ENCODE peak calls at places on chromosome 15, in five cellular contexts. J, I, G, B and E are unnamed samples.

GRCh38 chr15:78087944-78088772 is 4.2 kb upstream of the SH2D7 start:
- DNase-seq in J (peak), I (no peak), G (no peak), B (no peak), E (no peak)

GRCh38 chr15:28963711-28964081 is 77.9 kb downstream of the APBA2 start:
- DNase-seq in J (no peak), I (no peak), G (no peak), B (no peak), E (no peak)

GRCh38 chr15:26158176-26158575 is 295.0 kb upstream of the ATP10A start:
- DNase-seq in J (no peak), I (no peak), G (no peak), B (no peak), E (no peak)

GRCh38 chr15:70194266-70194665 is 96.5 kb upstream of the TLE3 start:
- DNase-seq in J (no peak), I (no peak), G (no peak), B (no peak), E (no peak)

GRCh38 chr15:83207622-83208356 is at the start of gene HDGFL3:
- DNase-seq in J (peak), I (no peak), G (no peak), B (peak), E (no peak)

GRCh38 chr15:72222433-72222832 is 8.6 kb downstream of the PKM start:
- DNase-seq in J (peak), I (no peak), G (no peak), B (no peak), E (no peak)

GRCh38 chr15:61188168-61188567 is 40.9 kb downstream of the RORA start:
- DNase-seq in J (no peak), I (no peak), G (no peak), B (no peak), E (no peak)

GRCh38 chr15:79091204-79091867 is 756 bp upstream of the RASGRF1 start:
- DNase-seq in J (no peak), I (no peak), G (no peak), B (no peak), E (no peak)

GRCh38 chr15:46917853-46918252 is 799.5 kb upstream of the SEMA6D start:
- DNase-seq in J (no peak), I (no peak), G (no peak), B (no peak), E (no peak)

GRCh38 chr15:39704684-39705083 is 78.0 kb downstream of the FSIP1 start:
- DNase-seq in J (no peak), I (no peak), G (no peak), B (no peak), E (no peak)

GRCh38 chr15:20346082-20346805 is 195.4 kb downstream of the GOLGA6L6 start:
- DNase-seq in J (no peak), I (no peak), G (no peak), B (no peak), E (no peak)

GRCh38 chr15:28919201-28919627 is 33.4 kb downstream of the APBA2 start:
- DNase-seq in J (no peak), I (no peak), G (no peak), B (peak), E (no peak)

GRCh38 chr15:88912500-88912921 is 668 bp downstream of the MFGE8 start:
- DNase-seq in J (no peak), I (no peak), G (no peak), B (no peak), E (no peak)

GRCh38 chr15:83512459-83512858 is 65.3 kb downstream of the SH3GL3 start:
- DNase-seq in J (no peak), I (no peak), G (no peak), B (no peak), E (no peak)

GRCh38 chr15:70213779-70214178 is 116.1 kb upstream of the TLE3 start:
- DNase-seq in J (no peak), I (no peak), G (no peak), B (no peak), E (no peak)

GRCh38 chr15:56934269-56934668 is 15.8 kb downstream of the TCF12 start:
- DNase-seq in J (no peak), I (no peak), G (no peak), B (no peak), E (no peak)

GRCh38 chr15:88664151-88664778 is 25.4 kb downstream of the ISG20 start:
- DNase-seq in J (no peak), I (no peak), G (no peak), B (peak), E (no peak)

GRCh38 chr15:63015618-63016017 is 26.9 kb upstream of the TPM1 start:
- DNase-seq in J (no peak), I (no peak), G (no peak), B (no peak), E (no peak)

GRCh38 chr15:66748320-66748779 is 46.3 kb downstream of the SMAD6 start:
- DNase-seq in J (no peak), I (no peak), G (no peak), B (no peak), E (no peak)

GRCh38 chr15:70376031-70376928 is 278.6 kb upstream of the TLE3 start:
- DNase-seq in J (no peak), I (no peak), G (no peak), B (no peak), E (no peak)

GRCh38 chr15:78057803-78058202 is 19.7 kb downstream of the TBC1D2B start:
- DNase-seq in J (no peak), I (no peak), G (no peak), B (no peak), E (no peak)

GRCh38 chr15:78204351-78205309 is 29.7 kb downstream of the ACSBG1 start:
- DNase-seq in J (no peak), I (no peak), G (no peak), B (no peak), E (no peak)

GRCh38 chr15:80160570-80161156 is 7.9 kb downstream of the FAH start:
- DNase-seq in J (peak), I (no peak), G (no peak), B (no peak), E (no peak)

GRCh38 chr15:89794627-89795241 is 18.6 kb downstream of the MESP2 start:
- DNase-seq in J (no peak), I (no peak), G (no peak), B (no peak), E (no peak)

GRCh38 chr15:56244237-56244810 is 645 bp upstream of the RFX7 start:
- DNase-seq in J (peak), I (no peak), G (no peak), B (peak), E (no peak)

GRCh38 chr15:47715402-47715801 is 1.9 kb upstream of the SEMA6D start:
- DNase-seq in J (no peak), I (no peak), G (no peak), B (no peak), E (no peak)

GRCh38 chr15:29945943-29946591 is 123.8 kb upstream of the TJP1 start:
- DNase-seq in J (no peak), I (no peak), G (no peak), B (no peak), E (no peak)

GRCh38 chr15:71691700-71692417 is 118.5 kb upstream of the NR2E3 start:
- DNase-seq in J (no peak), I (no peak), G (no peak), B (no peak), E (no peak)

GRCh38 chr15:90617668-90618097 is 88.0 kb downstream of the CRTC3 start:
- DNase-seq in J (no peak), I (no peak), G (no peak), B (no peak), E (no peak)

GRCh38 chr15:78811124-78811824 is at the start of gene ADAMTS7:
- DNase-seq in J (peak), I (peak), G (peak), B (peak), E (no peak)

GRCh38 chr15:75360856-75361255 is 7.6 kb downstream of the MAN2C1 start:
- DNase-seq in J (no peak), I (no peak), G (no peak), B (no peak), E (no peak)

GRCh38 chr15:41892621-41893421 is 1.0 kb downstream of the SPTBN5 start:
- DNase-seq in J (peak), I (no peak), G (no peak), B (peak), E (no peak)

GRCh38 chr15:34161329-34161953 is 48.5 kb downstream of the KATNBL1 start:
- DNase-seq in J (no peak), I (no peak), G (no peak), B (no peak), E (no peak)

GRCh38 chr15:36529296-36530011 is 50.0 kb upstream of the CDIN1 start:
- DNase-seq in J (no peak), I (no peak), G (no peak), B (no peak), E (no peak)

GRCh38 chr15:101499863-101500713 is 10.6 kb upstream of the PCSK6 start:
- DNase-seq in J (peak), I (no peak), G (no peak), B (no peak), E (no peak)

GRCh38 chr15:82980986-82981385 is 5.0 kb upstream of the RAMAC start:
- DNase-seq in J (no peak), I (no peak), G (no peak), B (no peak), E (no peak)

GRCh38 chr15:92098869-92099268 is 245.4 kb downstream of the SLCO3A1 start:
- DNase-seq in J (no peak), I (no peak), G (no peak), B (no peak), E (no peak)